ENCODE peak calls at places on chromosomes 12 and 14, in eight cellular contexts. S is HepG2, Z is Panc1, H is GM12878, I is HCT116, Q is upper lobe of left lung, X is GM23338, D is K562. J is an unnamed sample.

GRCh38 chr12:92784795-92785562 is 82.2 kb downstream of the PLEKHG7 start:
- ATAC-seq in S (peak), Z (peak), H (peak), I (peak), Q (peak), X (peak), D (peak), J (peak)

GRCh38 chr14:38762845-38763244 is 340.2 kb downstream of the SEC23A start:
- ATAC-seq in S (no peak), Z (no peak), H (no peak), I (no peak), Q (no peak), X (no peak), D (no peak), J (no peak)

GRCh38 chr14:32224731-32225377 is 21.8 kb upstream of the RNU6-8 start:
- ATAC-seq in S (peak), Z (peak), H (peak), I (peak), Q (peak), X (peak), D (peak), J (peak)

GRCh38 chr12:104637616-104638015 is 180.9 kb downstream of the CHST11 start:
- ATAC-seq in S (no peak), Z (no peak), H (no peak), I (no peak), Q (peak), X (no peak), D (peak), J (no peak)

GRCh38 chr12:56935157-56935556 is 949 bp upstream of the SDR9C7 start:
- ATAC-seq in S (no peak), Z (no peak), H (no peak), I (no peak), Q (no peak), X (no peak), D (no peak), J (no peak)

GRCh38 chr12:92134638-92135274 is 10.9 kb downstream of the BTG1 start:
- ATAC-seq in S (no peak), Z (peak), H (peak), I (no peak), Q (peak), X (no peak), D (no peak), J (no peak)

GRCh38 chr12:93115646-93116045 is 186.6 kb upstream of the EEA1 start:
- ATAC-seq in S (no peak), Z (no peak), H (no peak), I (no peak), Q (no peak), X (no peak), D (peak), J (peak)

GRCh38 chr12:20507711-20508110 is 139.4 kb downstream of the PDE3A start:
- ATAC-seq in S (no peak), Z (no peak), H (no peak), I (no peak), Q (no peak), X (no peak), D (no peak), J (no peak)

GRCh38 chr12:12425616-12426015 is 68.7 kb downstream of the BORCS5 start:
- ATAC-seq in S (no peak), Z (no peak), H (no peak), I (no peak), Q (peak), X (no peak), D (no peak), J (no peak)

GRCh38 chr12:69623970-69624369 is 13.3 kb upstream of the LRRC10 start:
- ATAC-seq in S (no peak), Z (no peak), H (no peak), I (no peak), Q (no peak), X (no peak), D (peak), J (no peak)

GRCh38 chr12:58413794-58414193 is 472.4 kb downstream of the ATP23 start:
- ATAC-seq in S (no peak), Z (peak), H (no peak), I (no peak), Q (no peak), X (no peak), D (no peak), J (no peak)

GRCh38 chr14:95398630-95399547 is 79.2 kb upstream of the CLMN start:
- ATAC-seq in S (peak), Z (no peak), H (no peak), I (no peak), Q (no peak), X (no peak), D (no peak), J (no peak)

GRCh38 chr14:90642239-90642717 is 174.0 kb downstream of the TTC7B start:
- ATAC-seq in S (peak), Z (no peak), H (no peak), I (no peak), Q (no peak), X (peak), D (no peak), J (no peak)

GRCh38 chr12:128191380-128191779 is 75.6 kb upstream of the TMEM132C start:
- ATAC-seq in S (no peak), Z (no peak), H (no peak), I (no peak), Q (peak), X (no peak), D (no peak), J (no peak)

GRCh38 chr12:128190052-128190451 is 76.9 kb upstream of the TMEM132C start:
- ATAC-seq in S (no peak), Z (no peak), H (no peak), I (no peak), Q (no peak), X (no peak), D (no peak), J (no peak)

DNA sequence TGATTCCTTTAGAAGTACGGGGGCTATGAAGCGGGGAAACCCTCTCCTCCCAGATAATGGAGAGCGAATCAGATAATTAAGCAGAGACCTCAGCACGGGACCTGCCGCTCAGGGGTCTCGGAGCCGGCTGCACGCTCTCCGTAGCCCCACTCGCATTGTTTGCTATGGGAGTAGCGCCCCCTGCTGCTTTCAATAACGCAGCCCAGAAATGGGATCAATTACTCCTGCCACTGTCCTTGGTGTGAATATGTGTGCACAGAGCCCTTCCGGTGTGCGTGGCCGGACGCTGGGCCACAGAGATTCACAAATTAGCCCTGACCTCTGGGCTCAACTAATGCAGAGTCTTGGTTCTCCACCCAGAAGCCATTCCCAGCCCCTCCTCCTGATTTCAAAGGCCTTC is 76.4 kb upstream of the TMEM132C start:
- ATAC-seq in S (no peak), Z (no peak), H (no peak), I (no peak), Q (peak), X (no peak), D (no peak), J (no peak)
- TF ChIP-seq CTCF in S (peak), Z (peak), H (no peak), I (no peak), Q (no peak), X (peak), D (no peak), J (no peak)

DNA sequence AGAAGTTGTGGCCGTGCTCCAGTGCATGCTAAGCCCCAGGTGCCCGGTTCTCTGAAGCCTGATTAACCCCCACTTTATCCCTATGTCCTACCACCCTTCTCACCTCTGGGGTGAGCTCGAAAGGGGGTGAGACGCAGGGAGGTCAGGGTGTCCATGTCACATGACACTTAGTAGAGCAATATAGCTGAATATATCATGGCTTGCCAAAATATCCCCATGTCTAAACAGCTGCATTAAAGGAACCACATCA is 203.1 kb upstream of the DIO3 start:
- ATAC-seq in S (no peak), Z (no peak), H (no peak), I (no peak), Q (no peak), X (no peak), D (no peak), J (no peak)
- TF ChIP-seq POLR2AphosphoS5 in S (no peak), Z (no peak), H (no peak), I (no peak), Q (no peak), X (no peak), D (no peak), J (no peak)

DNA sequence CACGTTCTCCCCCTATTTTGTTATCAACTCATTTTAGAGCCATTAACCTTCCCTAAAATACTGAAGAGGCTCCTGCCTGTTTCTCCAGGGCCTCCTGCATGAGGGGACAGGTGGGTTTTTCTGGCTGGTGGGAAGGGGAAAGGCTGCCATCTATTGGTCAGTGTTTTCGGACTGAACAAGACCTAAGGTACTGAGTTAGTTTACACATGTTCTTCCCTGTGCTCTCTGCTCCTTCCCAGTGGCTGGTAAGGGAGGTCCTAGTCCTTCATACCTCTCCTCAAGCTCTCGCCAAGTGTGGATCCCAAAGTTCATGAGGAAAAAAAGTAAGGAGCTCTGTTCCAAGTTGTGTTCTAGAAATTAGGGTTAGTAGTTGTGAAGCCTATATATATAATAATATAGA is 357.5 kb downstream of the FSCB start:
- ATAC-seq in S (peak), Z (peak), H (no peak), I (peak), Q (no peak), X (peak), D (no peak), J (no peak)
- TF ChIP-seq CTCF in S (peak), Z (peak), H (peak), I (no peak), Q (no peak), X (peak), D (no peak), J (no peak)

DNA sequence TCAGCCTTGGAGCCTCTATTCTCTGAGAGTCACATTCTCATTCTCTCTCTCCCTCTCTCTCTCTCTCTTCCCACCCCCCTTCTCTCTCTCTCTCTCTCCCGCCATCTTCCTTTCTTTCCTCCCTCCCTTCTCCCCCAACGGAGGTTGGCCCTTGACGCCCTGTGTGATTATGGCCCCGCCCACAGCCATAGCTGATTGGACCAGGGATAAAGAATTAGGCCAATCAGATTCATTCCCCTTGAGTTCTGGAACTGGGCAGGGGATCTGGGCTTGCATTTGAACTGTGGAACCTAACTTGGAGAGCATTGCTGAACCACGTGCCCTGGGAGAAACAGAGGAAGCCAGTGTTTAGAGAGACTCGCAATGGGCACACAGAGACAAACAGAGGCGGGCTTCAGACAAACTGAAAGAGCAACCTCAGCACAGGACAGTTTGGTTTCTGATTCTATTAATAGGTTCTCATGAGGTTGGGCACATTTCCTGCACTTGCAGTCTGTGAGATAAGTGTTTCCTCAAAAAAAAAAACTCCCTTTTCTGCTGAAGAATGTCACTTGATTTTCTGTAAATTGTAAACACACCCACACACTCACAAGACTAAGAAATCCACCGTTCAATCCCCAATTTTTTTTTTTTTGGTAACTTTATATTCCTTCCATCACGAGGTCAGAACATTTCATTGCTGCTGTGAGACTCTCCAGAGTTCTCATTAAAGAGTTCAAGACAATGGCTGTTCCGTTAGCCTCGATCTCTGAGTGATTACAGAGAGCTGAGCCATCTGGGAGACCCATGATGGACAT is 3.6 kb upstream of the P2RX7 start:
- ATAC-seq in S (peak), Z (no peak), H (peak), I (peak), Q (peak), X (peak), D (peak), J (peak)
- TF ChIP-seq POLR2AphosphoS5 in S (no peak), Z (no peak), H (no peak), I (no peak), Q (no peak), X (no peak), D (no peak), J (no peak)

GRCh38 chr12:6569786-6570185 is 1.7 kb upstream of the NOP2 start:
- ATAC-seq in S (no peak), Z (no peak), H (no peak), I (no peak), Q (no peak), X (no peak), D (no peak), J (no peak)

GRCh38 chr12:6567824-6568617 is at the start of gene NOP2:
- ATAC-seq in S (peak), Z (peak), H (peak), I (peak), Q (peak), X (peak), D (peak), J (peak)

GRCh38 chr12:6569312-6569711 is 1.2 kb upstream of the NOP2 start:
- ATAC-seq in S (no peak), Z (no peak), H (no peak), I (no peak), Q (no peak), X (no peak), D (peak), J (no peak)

GRCh38 chr12:6573001-6573400 is 4.9 kb upstream of the NOP2 start:
- ATAC-seq in S (no peak), Z (no peak), H (no peak), I (no peak), Q (no peak), X (no peak), D (no peak), J (no peak)

GRCh38 chr12:6570264-6570887 is 2.3 kb upstream of the NOP2 start:
- ATAC-seq in S (peak), Z (peak), H (peak), I (peak), Q (no peak), X (peak), D (peak), J (no peak)
- TF ChIP-seq CTCF in S (peak), Z (peak), H (peak), I (peak), Q (no peak), X (peak), D (peak), J (no peak)

GRCh38 chr14:102731101-102731870 is 46.0 kb upstream of the TRAF3 start:
- ATAC-seq in S (no peak), Z (no peak), H (no peak), I (peak), Q (no peak), X (peak), D (peak), J (no peak)
- TF ChIP-seq POLR2AphosphoS5 in S (no peak), Z (no peak), H (no peak), I (no peak), Q (no peak), X (no peak), D (no peak), J (no peak)

DNA sequence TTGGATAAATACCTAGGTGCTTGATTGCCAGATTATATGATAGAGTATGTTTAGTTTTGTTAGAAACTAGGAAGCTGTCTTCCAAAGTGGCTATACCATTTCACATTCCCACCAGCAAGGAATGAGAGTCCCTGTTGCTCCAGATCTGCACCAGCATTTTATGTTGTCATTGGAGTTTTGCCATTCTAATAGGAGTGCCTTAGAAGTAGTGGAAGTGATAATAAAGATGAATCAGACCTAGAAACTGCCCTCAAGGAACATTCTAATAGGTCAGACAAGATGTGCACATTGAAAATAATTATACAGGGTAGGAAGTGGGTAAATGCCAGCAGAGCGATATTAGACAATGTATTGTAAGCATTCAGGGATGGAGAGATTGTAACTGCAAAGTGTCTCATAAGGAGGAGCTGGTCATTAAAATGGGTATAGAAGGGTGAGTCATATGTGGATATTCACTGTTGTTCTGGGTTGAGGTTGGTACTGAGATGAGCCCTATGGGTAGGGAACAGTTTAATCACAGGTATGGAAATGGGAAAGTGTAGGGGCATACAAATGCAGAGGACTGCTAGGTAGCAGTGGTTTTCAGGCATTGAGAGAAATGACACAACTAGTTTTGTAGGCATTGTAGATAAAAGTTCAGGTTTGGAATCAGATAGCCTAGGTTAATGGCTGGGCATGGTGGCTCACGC is 71.5 kb downstream of the MNAT1 start:
- ATAC-seq in S (no peak), Z (no peak), H (peak), I (no peak), Q (no peak), X (no peak), D (no peak), J (no peak)
- TF ChIP-seq CTCF in S (no peak), Z (no peak), H (no peak), I (no peak), Q (no peak), X (no peak), D (no peak), J (no peak)

J was measured in gastroesophageal sphincter.